ENCODE peak calls at places on chromosomes 11 and 22, in four cellular contexts. U is K562, T is HCT116, Z is H1. A is an unnamed sample.

GRCh38 chr11:70541176-70541575 is 142.8 kb downstream of the CTTN start:
- DNase-seq in U (no peak), T (no peak), Z (no peak), A (no peak)

GRCh38 chr11:41273908-41274307 is 185.5 kb downstream of the LRRC4C start:
- DNase-seq in U (no peak), T (no peak), Z (no peak), A (no peak)

GRCh38 chr11:100629671-100630070 is 57.4 kb upstream of the ARHGAP42 start:
- DNase-seq in U (no peak), T (no peak), Z (no peak), A (no peak)

GRCh38 chr22:40058265-40058664 is 63.5 kb downstream of the FAM83F start:
- DNase-seq in U (no peak), T (no peak), Z (no peak), A (no peak)

GRCh38 chr11:73759520-73760065 is 1.3 kb downstream of the RAB6A start:
- DNase-seq in U (no peak), T (no peak), Z (no peak), A (peak; percentile 23)

GRCh38 chr11:86595401-86595800 is 77.0 kb downstream of the ME3 start:
- DNase-seq in U (no peak), T (no peak), Z (no peak), A (no peak)

GRCh38 chr11:134743809-134744195 is 331.8 kb upstream of the B3GAT1 start:
- DNase-seq in U (no peak), T (no peak), Z (no peak), A (no peak)

GRCh38 chr11:66904561-66904960 is 47.7 kb downstream of the LRFN4 start:
- DNase-seq in U (no peak), T (no peak), Z (no peak), A (no peak)

GRCh38 chr11:121464352-121464946 is 11.7 kb upstream of the SORL1-AS1 start:
- DNase-seq in U (no peak), T (peak; percentile 81), Z (no peak), A (peak; percentile 94)

GRCh38 chr22:41000941-41001721 is 50.0 kb downstream of the RBX1 start:
- DNase-seq in U (no peak), T (no peak), Z (no peak), A (no peak)

DNA sequence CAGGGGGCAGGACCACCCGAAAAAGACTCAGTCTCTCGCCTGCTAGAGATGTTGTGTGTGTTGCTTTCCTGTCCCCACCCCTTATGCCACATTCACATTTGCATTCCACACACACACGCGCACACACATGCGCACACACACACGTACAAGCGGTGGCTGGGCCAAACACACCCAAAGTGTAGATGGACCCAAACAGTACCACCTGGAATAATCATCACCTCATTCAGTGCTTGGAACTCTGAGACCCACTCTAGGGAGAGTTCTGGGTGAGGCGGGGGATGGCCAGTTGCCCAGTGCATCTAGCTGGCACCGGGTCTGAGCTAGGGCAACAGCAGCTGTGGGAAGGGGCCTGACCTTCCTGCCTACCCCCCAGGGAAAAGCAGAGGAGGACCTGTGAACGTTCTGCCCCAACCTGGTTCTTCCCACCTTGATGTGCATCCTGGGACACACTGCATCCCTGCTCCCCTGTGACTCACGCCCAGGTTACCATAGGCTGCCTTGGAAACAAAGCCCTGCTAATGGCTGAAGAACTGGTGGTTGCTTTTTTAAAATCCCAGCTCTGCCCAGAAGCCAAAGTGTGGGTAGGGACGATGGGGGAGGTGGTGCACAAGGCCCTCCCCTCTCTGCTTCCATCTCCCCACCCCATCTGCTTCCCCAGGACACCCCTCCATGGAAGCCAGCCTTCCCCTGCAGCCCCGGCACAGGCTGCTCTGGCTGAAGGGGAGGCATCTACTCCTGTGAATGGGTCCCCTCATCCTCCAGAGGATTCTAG is 7.9 kb upstream of the C11orf96 start:
- DNase-seq in U (no peak), T (no peak), Z (no peak), A (no peak)
- TF ChIP-seq CEBPB in U (no peak), T (no peak), Z (no peak), A (no peak)

GRCh38 chr22:31055322-31056159 is 25.6 kb upstream of the SMTN start:
- DNase-seq in U (no peak), T (no peak), Z (no peak), A (peak; percentile 99)
- H3K9ac ChIP-seq in U (peak overlapping the region; percentile 52), T (no peak overlapping the region), Z (no peak overlapping the region), A (peak overlapping the region; percentile 54)

GRCh38 chr11:11349870-11350325 is 3.2 kb downstream of the CSNK2A3 start:
- DNase-seq in U (no peak), T (no peak), Z (no peak), A (peak; percentile 90)
- TF ChIP-seq CEBPB in U (no peak), T (no peak), Z (no peak), A (no peak)

GRCh38 chr11:65316311-65316978 is 1.8 kb downstream of the CDC42EP2 start:
- DNase-seq in U (no peak), T (no peak), Z (no peak), A (peak; percentile 97)

GRCh38 chr11:65316979-65317786 is 2.5 kb downstream of the CDC42EP2 start:
- DNase-seq in U (no peak), T (peak; percentile 55), Z (peak; percentile 62), A (peak; percentile 84)

GRCh38 chr11:65314501-65315203 is at the start of gene CDC42EP2:
- DNase-seq in U (peak; percentile 99), T (peak; percentile 44), Z (peak; percentile 87), A (peak; percentile 80)

GRCh38 chr11:65315204-65315865 is 669 bp downstream of the CDC42EP2 start:
- DNase-seq in U (peak; percentile 90), T (peak; percentile 48), Z (peak; percentile 99), A (peak; percentile 68)

GRCh38 chr11:65315866-65316233 is 1.2 kb downstream of the CDC42EP2 start:
- DNase-seq in U (no peak), T (no peak), Z (no peak), A (no peak)
- H3K9ac ChIP-seq in U (peak overlapping the region; percentile 91), T (peak overlapping the region; percentile 77), Z (no peak overlapping the region), A (peak overlapping the region; percentile 76)

GRCh38 chr11:10762913-10763421 is 11.9 kb downstream of the CTR9 start:
- DNase-seq in U (no peak), T (no peak), Z (no peak), A (no peak)
- TF ChIP-seq CEBPB in U (no peak), T (no peak), Z (no peak), A (no peak)

DNA sequence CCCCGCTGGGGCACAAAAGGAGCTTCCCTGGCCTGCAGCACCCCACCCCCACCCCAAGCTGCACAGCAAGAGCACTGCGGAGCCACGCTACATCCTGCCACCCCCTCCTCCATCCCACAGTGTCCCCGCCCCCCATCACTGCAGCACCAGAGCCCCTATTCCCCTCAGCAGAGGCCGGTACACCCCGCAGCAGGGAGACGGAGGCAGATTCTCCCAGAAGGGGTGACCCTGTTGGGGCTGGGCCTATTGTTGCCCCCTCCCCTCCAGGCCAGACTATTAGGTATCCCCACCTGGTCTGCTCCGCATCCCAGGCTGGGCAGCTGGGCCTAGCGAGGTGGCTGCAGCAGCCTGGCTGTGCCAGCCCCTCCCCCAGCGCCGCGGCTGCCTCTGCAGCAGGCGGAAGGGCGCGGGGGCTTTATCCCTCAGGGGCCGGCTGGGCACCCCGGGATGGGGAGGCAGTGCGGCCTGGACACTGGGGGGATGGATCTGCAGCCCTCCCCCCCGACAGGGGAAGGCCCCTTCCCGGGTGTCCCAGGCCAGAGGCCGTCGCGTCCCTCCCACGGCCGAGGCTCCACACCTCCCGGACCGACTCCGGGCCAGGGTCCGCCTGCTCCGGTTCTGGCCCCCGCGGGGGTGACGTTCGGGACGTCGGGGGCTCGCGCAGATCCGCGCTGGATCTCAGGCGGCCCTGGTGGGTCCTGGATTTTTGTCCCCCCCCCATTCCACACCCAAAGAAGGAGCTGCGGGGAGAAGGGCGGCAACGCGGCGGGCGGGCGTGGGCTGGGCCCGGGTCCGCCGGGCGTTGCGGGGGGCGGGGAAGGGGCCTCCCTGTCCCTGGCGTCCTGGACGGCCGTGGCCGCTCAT is 943 bp downstream of the DUSP8 start:
- DNase-seq in U (no peak), T (no peak), Z (peak; percentile 73), A (no peak)
- H3K9ac ChIP-seq in U (peak overlapping the region; percentile 74), T (peak overlapping the region; percentile 77), Z (no peak overlapping the region), A (peak overlapping the region; percentile 57)

DNA sequence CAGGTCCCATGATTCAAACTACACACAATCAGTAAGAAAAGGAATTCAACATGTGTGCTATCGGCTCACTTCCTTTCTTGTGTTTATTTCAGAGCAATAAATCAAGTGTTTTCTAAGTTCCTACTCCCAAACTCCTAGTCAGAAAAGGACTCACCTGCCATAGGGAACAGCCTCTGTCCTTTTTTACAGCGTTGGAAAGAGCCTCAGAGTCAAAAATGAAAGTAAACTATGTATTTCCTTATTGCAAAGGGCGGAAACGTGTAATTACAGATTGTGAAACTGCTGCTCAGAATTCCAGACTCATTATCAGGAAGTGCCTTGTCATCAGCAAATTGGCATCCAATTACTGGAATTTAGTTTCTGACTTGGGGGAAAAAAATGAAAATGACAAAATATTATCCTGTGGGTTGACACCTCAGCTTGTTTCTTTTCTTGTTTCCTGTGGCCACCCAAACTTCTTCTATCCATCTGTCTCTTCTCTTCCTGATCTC is at the start of gene CASP4:
- DNase-seq in U (no peak), T (peak; percentile 18), Z (no peak), A (peak; percentile 78)
- TF ChIP-seq CEBPB in U (no peak), T (peak; percentile 95), Z (no peak), A (peak; percentile 95)

A was measured in IMR-90.